ENCODE peak calls at places on chromosomes 6 and 20, in five cellular contexts. C is OCI-LY7, E is cardiac muscle cell, A is gastrocnemius medialis, B is stomach. X is an unnamed sample.
A peak's percentile ranks its signal among the peaks of the same experiment; 100 is the strongest.

GRCh38 chr6:108134213-108134973 is 31.4 kb upstream of the NR2E1 start:
- DNase-seq in B (no peak), E (no peak), C (no peak), A (no peak), X (no peak)

GRCh38 chr20:35491823-35492222 is 36.4 kb downstream of the CEP250 start:
- DNase-seq in B (no peak), C (no peak), E (no peak), A (no peak), X (no peak)

GRCh38 chr6:41315203-41315602 is 20.2 kb upstream of the NCR2 start:
- DNase-seq in B (no peak), C (no peak), A (no peak), E (no peak), X (no peak)

GRCh38 chr6:54262956-54263355 is 45.3 kb upstream of the TINAG start:
- DNase-seq in A (no peak), C (no peak), E (no peak), B (no peak), X (no peak)

GRCh38 chr6:43074847-43075741 is 1.0 kb upstream of the PTK7 start:
- DNase-seq in C (no peak), E (peak; percentile 96), B (no peak), A (no peak), X (no peak)

GRCh38 chr6:147205690-147206600 is 1.7 kb downstream of the STXBP5 start:
- DNase-seq in C (no peak), B (no peak), A (no peak), E (peak; percentile 69), X (no peak)

GRCh38 chr6:170085475-170086401 is 205.1 kb downstream of the DLL1 start:
- DNase-seq in A (no peak), C (no peak), B (peak; percentile 25), E (no peak), X (peak; percentile 61)

GRCh38 chr6:12584631-12585405 is 131.7 kb upstream of the PHACTR1 start:
- DNase-seq in E (peak; percentile 54), C (no peak), A (no peak), B (no peak), X (no peak)

GRCh38 chr6:52415917-52416628 is 4.1 kb upstream of the EFHC1 start:
- DNase-seq in C (no peak), B (no peak), A (no peak), E (no peak), X (no peak)

GRCh38 chr6:2611092-2611491 is 139.6 kb downstream of the MYLK4 start:
- DNase-seq in A (no peak), E (peak; percentile 57), B (no peak), C (no peak), X (no peak)

GRCh38 chr6:91669154-91669903 is 1082.5 kb upstream of the MAP3K7 start:
- DNase-seq in B (no peak), E (no peak), A (no peak), C (no peak), X (no peak)

GRCh38 chr6:6696867-6697531 is 108.5 kb downstream of the LY86 start:
- DNase-seq in B (peak; percentile 64), A (no peak), C (peak; percentile 57), E (peak; percentile 78), X (no peak)

GRCh38 chr6:34085453-34086170 is 60.3 kb downstream of the GRM4 start:
- DNase-seq in B (no peak), C (no peak), A (no peak), E (no peak), X (no peak)

GRCh38 chr6:53044572-53044971 is 20.6 kb upstream of the FBXO9 start:
- DNase-seq in A (no peak), B (no peak), C (no peak), E (no peak), X (no peak)

DNA sequence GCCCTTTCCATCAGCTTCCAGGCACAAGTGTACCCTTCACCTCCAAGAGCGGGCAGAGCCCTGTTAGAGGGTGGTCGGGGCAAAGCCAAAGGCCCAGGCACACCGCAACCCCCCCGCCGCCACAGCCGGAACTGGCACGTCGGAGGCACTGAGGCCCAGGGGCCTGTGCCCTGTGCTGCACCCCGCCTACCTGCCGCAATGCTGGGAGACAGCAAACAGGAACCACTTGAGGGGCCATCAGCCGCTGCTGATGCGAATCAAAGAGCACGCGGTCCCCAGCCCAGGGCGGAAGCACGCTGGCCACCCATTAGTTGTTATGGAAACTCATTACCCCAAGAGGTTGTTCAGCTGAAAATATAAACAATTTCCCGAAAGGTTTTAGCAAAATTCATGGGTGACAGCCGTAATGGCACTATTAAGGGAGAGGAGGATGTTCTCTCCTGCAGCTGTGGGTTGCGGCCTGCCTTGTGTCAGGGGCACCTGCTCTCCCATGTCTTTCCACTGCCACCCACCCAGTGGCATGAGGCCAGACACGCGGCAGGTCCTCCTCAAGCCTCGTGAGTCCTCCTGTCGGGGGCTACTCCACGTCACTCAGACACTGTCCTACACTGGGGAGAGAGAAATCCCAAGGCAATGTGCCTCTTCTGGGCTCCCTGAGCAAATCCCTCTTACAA is 65.3 kb downstream of the EDN3 start:
- DNase-seq in C (no peak), B (no peak), E (no peak), A (no peak), X (no peak)
- H3K4me1 ChIP-seq in C (no peaks in the 10 kb centered on the region), B (no peaks in the 10 kb centered on the region), E (no peaks in the 10 kb centered on the region), A (no peaks in the 10 kb centered on the region), X (no peaks in the 10 kb centered on the region)

GRCh38 chr6:150639823-150640331 is 40.2 kb downstream of the PLEKHG1 start:
- DNase-seq in A (no peak), E (no peak), C (no peak), B (no peak), X (no peak)
- H3K4me1 ChIP-seq in A (no peaks in the 10 kb centered on the region), E (peaks cover 35% of the 10 kb centered on the region), C (peaks cover 77% of the 10 kb centered on the region), B (peaks cover 22% of the 10 kb centered on the region), X (peaks cover 16% of the 10 kb centered on the region)

GRCh38 chr6:70849348-70850069 is 107.4 kb downstream of the B3GAT2 start:
- DNase-seq in C (no peak), B (no peak), E (no peak), A (no peak), X (no peak)

GRCh38 chr6:70844301-70844700 is 112.6 kb downstream of the B3GAT2 start:
- DNase-seq in C (no peak), E (no peak), A (no peak), B (no peak), X (no peak)

GRCh38 chr6:70847685-70848084 is 109.2 kb downstream of the B3GAT2 start:
- DNase-seq in C (no peak), A (no peak), B (no peak), E (no peak), X (no peak)

GRCh38 chr6:70846207-70846835 is 110.5 kb downstream of the B3GAT2 start:
- DNase-seq in C (no peak), E (no peak), A (no peak), B (no peak), X (no peak)

DNA sequence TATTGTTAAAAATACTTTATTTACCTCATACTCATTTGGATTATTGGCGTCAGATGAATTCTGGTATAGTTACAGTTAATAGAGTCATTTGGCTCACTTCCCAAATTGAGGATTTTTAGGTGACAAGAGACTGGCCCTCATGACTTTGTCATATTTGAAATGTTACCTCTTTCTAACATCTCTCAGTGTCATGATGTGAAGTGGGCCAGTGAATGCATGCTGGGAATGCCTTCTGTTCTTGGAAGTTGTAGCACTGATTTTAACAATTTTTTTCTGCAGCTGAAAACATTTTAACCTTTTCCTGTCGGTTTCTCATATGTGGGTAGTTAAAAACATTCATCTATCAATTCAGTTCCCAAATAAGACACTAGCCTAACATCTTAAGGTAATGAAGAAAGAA is 109.8 kb downstream of the B3GAT2 start:
- DNase-seq in B (no peak), C (no peak), E (no peak), A (no peak), X (no peak)
- H3K4me1 ChIP-seq in B (no peaks in the 10 kb centered on the region), C (no peaks in the 10 kb centered on the region), E (no peaks in the 10 kb centered on the region), A (no peaks in the 10 kb centered on the region), X (no peaks in the 10 kb centered on the region)

GRCh38 chr6:47169785-47170685 is 127.9 kb upstream of the ADGRF1 start:
- DNase-seq in C (peak; percentile 22), B (no peak), A (no peak), E (peak; percentile 81), X (no peak)
- H3K4me1 ChIP-seq in C (peaks cover 16% of the 10 kb centered on the region), B (peaks cover 4% of the 10 kb centered on the region), A (peaks cover 7% of the 10 kb centered on the region), E (no peaks in the 10 kb centered on the region), X (no peaks in the 10 kb centered on the region)

GRCh38 chr20:57998276-57998675 is 230.2 kb downstream of the ANKRD60 start:
- DNase-seq in B (no peak), E (no peak), A (no peak), C (no peak), X (no peak)

GRCh38 chr20:57998981-57999464 is 229.4 kb downstream of the ANKRD60 start:
- DNase-seq in B (no peak), E (no peak), A (no peak), C (no peak), X (no peak)

GRCh38 chr20:57995381-57995977 is 233.0 kb downstream of the ANKRD60 start:
- DNase-seq in A (no peak), B (no peak), C (no peak), E (no peak), X (no peak)

GRCh38 chr20:57996936-57997629 is 231.4 kb downstream of the ANKRD60 start:
- DNase-seq in B (no peak), A (no peak), E (peak; percentile 18), C (no peak), X (no peak)

DNA sequence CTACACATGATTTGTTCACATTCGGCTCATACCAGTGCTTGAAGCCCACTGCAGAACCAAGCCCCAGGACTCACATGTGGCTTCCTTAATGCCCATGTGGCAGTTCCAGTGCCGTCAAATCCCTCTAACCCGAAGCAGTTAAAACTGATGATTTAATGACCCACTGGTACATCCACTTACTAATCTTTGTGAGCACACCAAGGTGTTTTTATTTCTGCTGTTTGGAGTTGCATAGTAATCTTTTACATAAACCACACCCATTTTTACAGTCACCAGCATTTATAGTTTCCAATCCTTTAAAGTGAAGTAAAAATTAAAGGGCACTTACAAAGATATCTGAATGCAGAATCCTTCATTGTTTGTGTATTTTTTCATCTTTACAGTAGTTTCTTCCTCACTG is 232.0 kb downstream of the ANKRD60 start:
- DNase-seq in B (no peak), E (no peak), A (no peak), C (no peak), X (no peak)
- H3K4me1 ChIP-seq in B (no peaks in the 10 kb centered on the region), E (no peaks in the 10 kb centered on the region), A (peaks cover 6% of the 10 kb centered on the region), C (no peaks in the 10 kb centered on the region), X (peaks cover 5% of the 10 kb centered on the region)

GRCh38 chr6:149900620-149901443 is 2.9 kb upstream of the RAET1E start:
- DNase-seq in C (no peak), B (no peak), E (no peak), A (no peak), X (no peak)
- H3K4me1 ChIP-seq in C (no peaks in the 10 kb centered on the region), B (peaks cover 18% of the 10 kb centered on the region), E (no peaks in the 10 kb centered on the region), A (peaks cover 27% of the 10 kb centered on the region), X (peaks cover 9% of the 10 kb centered on the region)

GRCh38 chr6:123855493-123855892 is 51.8 kb downstream of the NKAIN2 start:
- DNase-seq in C (no peak), A (no peak), B (no peak), E (no peak), X (no peak)
- H3K4me1 ChIP-seq in C (no peaks in the 10 kb centered on the region), A (no peaks in the 10 kb centered on the region), B (no peaks in the 10 kb centered on the region), E (no peaks in the 10 kb centered on the region), X (no peaks in the 10 kb centered on the region)

X was measured in ascending aorta.